ENCODE peak calls at places on chromosomes 7 and 10, in seven cellular contexts. H is fibroblast of lung; F is mucosa of descending colon; V is WTC11; S is CD4-positive, alpha-beta T cell; I is Calu3; N is HFFc6. E is an unnamed sample.

GRCh38 chr10:15745748-15746147 is 26.0 kb upstream of the ITGA8 start:
- DNase-seq in H (peak), F (no peak), V (no peak), S (no peak), I (no peak), N (no peak), E (no peak)

GRCh38 chr10:79098596-79099015 is 29.8 kb downstream of the ZMIZ1 start:
- DNase-seq in H (peak), F (no peak), V (no peak), S (no peak), I (no peak), N (no peak), E (no peak)

GRCh38 chr7:15015545-15016314 is 113.2 kb upstream of the DGKB start:
- DNase-seq in H (peak), F (peak), V (peak), S (no peak), I (peak), N (peak), E (no peak)

GRCh38 chr10:97463363-97464132 is 17.6 kb downstream of the ZDHHC16 start:
- DNase-seq in H (peak), F (peak), V (peak), S (peak), I (peak), N (peak), E (no peak)

GRCh38 chr10:29102636-29103035 is 186.2 kb upstream of the LYZL1 start:
- DNase-seq in H (no peak), F (no peak), V (no peak), S (no peak), I (peak), N (no peak), E (no peak)

GRCh38 chr7:155284496-155285274 is 13.0 kb upstream of the INSIG1 start:
- DNase-seq in H (no peak), F (no peak), V (no peak), S (no peak), I (no peak), N (no peak), E (no peak)

GRCh38 chr7:22640269-22640668 is 86.7 kb upstream of the IL6 start:
- DNase-seq in H (no peak), F (no peak), V (no peak), S (no peak), I (no peak), N (no peak), E (no peak)

GRCh38 chr10:88642254-88642653 is 22.0 kb upstream of the LIPF start:
- DNase-seq in H (no peak), F (no peak), V (no peak), S (no peak), I (no peak), N (no peak), E (no peak)

GRCh38 chr10:87659571-87660483 is at the start of gene PAPSS2:
- DNase-seq in H (peak), F (peak), V (peak), S (no peak), I (peak), N (peak), E (peak)

GRCh38 chr7:29921404-29922010 is 68.1 kb downstream of the SCRN1 start:
- DNase-seq in H (peak), F (peak), V (peak), S (no peak), I (peak), N (peak), E (no peak)

GRCh38 chr7:47746468-47746867 is 164.6 kb upstream of the TNS3 start:
- DNase-seq in H (no peak), F (no peak), V (no peak), S (no peak), I (no peak), N (no peak), E (peak)

GRCh38 chr10:3701490-3701889 is 83.5 kb downstream of the KLF6 start:
- DNase-seq in H (peak), F (no peak), V (no peak), S (no peak), I (no peak), N (no peak), E (no peak)

GRCh38 chr10:95241533-95241932 is 47.5 kb downstream of the ACSM6 start:
- DNase-seq in H (peak), F (no peak), V (no peak), S (no peak), I (no peak), N (no peak), E (no peak)

GRCh38 chr10:60797200-60797599 is 18.9 kb downstream of the CDK1 start:
- DNase-seq in H (no peak), F (no peak), V (no peak), S (no peak), I (no peak), N (no peak), E (no peak)

GRCh38 chr10:68734349-68734748 is 13.3 kb downstream of the CCAR1 start:
- DNase-seq in H (no peak), F (no peak), V (no peak), S (no peak), I (no peak), N (no peak), E (no peak)

GRCh38 chr10:3780056-3780765 is 4.8 kb downstream of the KLF6 start:
- DNase-seq in H (peak), F (no peak), V (no peak), S (peak), I (no peak), N (peak), E (no peak)

GRCh38 chr10:43206391-43207235 is 60.3 kb downstream of the RASGEF1A start:
- DNase-seq in H (no peak), F (no peak), V (peak), S (no peak), I (no peak), N (no peak), E (peak)

GRCh38 chr10:130495891-130496642 is 359.9 kb downstream of the GLRX3 start:
- DNase-seq in H (peak), F (no peak), V (no peak), S (no peak), I (no peak), N (no peak), E (no peak)

DNA sequence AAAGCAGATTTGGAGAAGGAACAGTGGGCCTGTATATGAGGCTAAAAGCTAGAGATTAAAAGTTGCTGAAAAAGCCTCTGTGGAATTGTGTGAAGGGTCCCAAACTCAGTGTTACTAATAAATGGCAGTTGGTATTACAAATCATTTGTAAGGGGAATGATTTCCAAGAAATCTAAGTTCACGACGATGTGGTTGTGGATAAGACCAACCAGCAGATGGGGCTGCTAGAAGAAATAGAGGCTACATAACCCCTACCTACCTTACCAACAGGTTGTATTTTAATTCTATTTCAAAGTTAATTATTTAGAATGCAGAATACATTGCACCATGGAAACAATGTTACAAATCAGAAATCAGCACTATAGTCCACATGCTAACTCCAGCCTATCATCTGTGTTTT is 377.1 kb downstream of the HPSE2 start:
- DNase-seq in H (no peak), F (no peak), V (peak), S (no peak), I (no peak), N (no peak), E (no peak)
- TF ChIP-seq CTCF in H (peak), F (no peak), V (no peak), S (no peak), I (no peak), N (peak), E (no peak)

GRCh38 chr10:34674169-34674568 is 140.9 kb downstream of the PARD3 start:
- DNase-seq in H (no peak), F (no peak), V (no peak), S (no peak), I (no peak), N (no peak), E (no peak)

GRCh38 chr10:34681933-34682332 is 133.2 kb downstream of the PARD3 start:
- DNase-seq in H (no peak), F (no peak), V (no peak), S (no peak), I (no peak), N (no peak), E (no peak)

GRCh38 chr10:34679177-34679576 is 135.9 kb downstream of the PARD3 start:
- DNase-seq in H (no peak), F (no peak), V (no peak), S (no peak), I (no peak), N (no peak), E (no peak)

GRCh38 chr10:34677132-34677531 is 138.0 kb downstream of the PARD3 start:
- DNase-seq in H (no peak), F (no peak), V (no peak), S (no peak), I (no peak), N (no peak), E (no peak)

DNA sequence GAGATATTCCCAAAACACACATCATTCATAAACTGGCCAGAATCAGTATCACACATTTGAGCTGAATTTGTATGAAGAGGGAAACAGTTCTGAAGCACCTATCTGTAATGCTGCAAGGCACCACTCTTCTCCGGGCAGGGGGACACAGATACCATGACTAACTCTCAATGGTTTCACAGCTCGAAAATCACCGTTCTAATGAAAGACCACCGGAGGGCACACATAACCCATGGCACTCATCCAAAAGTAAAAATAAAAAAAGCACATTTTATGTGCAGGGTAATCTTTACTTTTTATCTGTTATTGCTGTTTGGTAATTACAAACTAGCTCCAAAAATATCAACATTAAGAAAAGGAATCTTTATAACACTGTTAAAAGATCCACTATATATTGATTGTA is 137.5 kb downstream of the PARD3 start:
- DNase-seq in H (no peak), F (no peak), V (no peak), S (no peak), I (no peak), N (no peak), E (no peak)
- TF ChIP-seq CTCF in H (no peak), F (no peak), V (no peak), S (no peak), I (no peak), N (peak), E (peak)

GRCh38 chr7:101507791-101508252 is 121.3 kb downstream of the MYL10 start:
- DNase-seq in H (peak), F (peak), V (peak), S (no peak), I (peak), N (peak), E (no peak)

GRCh38 chr7:101502466-101503098 is 126.5 kb downstream of the MYL10 start:
- DNase-seq in H (no peak), F (no peak), V (no peak), S (no peak), I (no peak), N (no peak), E (no peak)

GRCh38 chr7:101507327-101507726 is 121.8 kb downstream of the MYL10 start:
- DNase-seq in H (no peak), F (no peak), V (no peak), S (no peak), I (no peak), N (no peak), E (no peak)

GRCh38 chr7:101510297-101510696 is 118.8 kb downstream of the MYL10 start:
- DNase-seq in H (no peak), F (no peak), V (no peak), S (no peak), I (no peak), N (no peak), E (no peak)

GRCh38 chr7:101506531-101506930 is 122.6 kb downstream of the MYL10 start:
- DNase-seq in H (no peak), F (no peak), V (no peak), S (no peak), I (no peak), N (no peak), E (no peak)
- TF ChIP-seq CTCF in H (no peak), F (no peak), V (no peak), S (no peak), I (no peak), N (no peak), E (no peak)

GRCh38 chr7:80018941-80019808 is 115.5 kb upstream of the GNAI1 start:
- DNase-seq in H (peak), F (peak), V (peak), S (no peak), I (peak), N (peak), E (no peak)
- TF ChIP-seq CTCF in H (peak), F (peak), V (peak), S (peak), I (peak), N (peak), E (peak)

GRCh38 chr7:51785806-51786205 is 469.2 kb upstream of the COBL start:
- DNase-seq in H (no peak), F (no peak), V (no peak), S (no peak), I (no peak), N (no peak), E (no peak)

GRCh38 chr7:51786284-51786683 is 469.7 kb upstream of the COBL start:
- DNase-seq in H (no peak), F (no peak), V (no peak), S (no peak), I (no peak), N (no peak), E (no peak)

GRCh38 chr7:51785171-51785570 is 468.6 kb upstream of the COBL start:
- DNase-seq in H (no peak), F (no peak), V (no peak), S (no peak), I (no peak), N (no peak), E (no peak)

DNA sequence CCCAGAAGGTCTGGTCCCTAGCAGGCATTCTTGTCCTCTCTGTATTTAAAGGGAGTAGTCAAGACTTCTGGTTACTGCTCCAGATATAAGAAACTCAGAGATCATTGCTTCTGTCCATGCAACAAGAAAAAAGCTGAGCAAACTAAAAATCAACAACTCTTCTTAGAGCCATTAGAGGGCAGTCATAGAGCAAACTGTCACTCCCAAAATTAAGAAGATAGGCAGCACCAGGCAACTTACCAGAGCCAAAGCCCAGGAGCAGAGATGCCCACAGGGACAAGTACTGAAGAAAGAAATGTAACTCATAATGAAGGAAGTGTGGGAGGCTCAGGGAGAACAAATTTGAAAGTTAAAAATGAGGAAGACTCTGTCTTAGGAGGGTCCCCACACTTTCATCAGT is 472.9 kb upstream of the COBL start:
- DNase-seq in H (no peak), F (no peak), V (no peak), S (no peak), I (no peak), N (no peak), E (no peak)
- TF ChIP-seq CTCF in H (no peak), F (no peak), V (peak), S (no peak), I (peak), N (no peak), E (no peak)

GRCh38 chr10:14470920-14471319 is 140.2 kb upstream of the FRMD4A start:
- DNase-seq in H (no peak), F (no peak), V (no peak), S (no peak), I (no peak), N (no peak), E (no peak)

GRCh38 chr10:14468022-14468421 is 137.3 kb upstream of the FRMD4A start:
- DNase-seq in H (peak), F (no peak), V (no peak), S (no peak), I (no peak), N (no peak), E (no peak)

GRCh38 chr10:14460447-14460846 is 129.7 kb upstream of the FRMD4A start:
- DNase-seq in H (no peak), F (no peak), V (no peak), S (no peak), I (no peak), N (no peak), E (no peak)

GRCh38 chr10:14468726-14469125 is 138.0 kb upstream of the FRMD4A start:
- DNase-seq in H (no peak), F (no peak), V (no peak), S (no peak), I (no peak), N (no peak), E (no peak)

GRCh38 chr10:14466256-14466655 is 135.5 kb upstream of the FRMD4A start:
- DNase-seq in H (peak), F (no peak), V (no peak), S (no peak), I (no peak), N (no peak), E (no peak)
- TF ChIP-seq CTCF in H (no peak), F (no peak), V (no peak), S (no peak), I (no peak), N (no peak), E (no peak)

DNA sequence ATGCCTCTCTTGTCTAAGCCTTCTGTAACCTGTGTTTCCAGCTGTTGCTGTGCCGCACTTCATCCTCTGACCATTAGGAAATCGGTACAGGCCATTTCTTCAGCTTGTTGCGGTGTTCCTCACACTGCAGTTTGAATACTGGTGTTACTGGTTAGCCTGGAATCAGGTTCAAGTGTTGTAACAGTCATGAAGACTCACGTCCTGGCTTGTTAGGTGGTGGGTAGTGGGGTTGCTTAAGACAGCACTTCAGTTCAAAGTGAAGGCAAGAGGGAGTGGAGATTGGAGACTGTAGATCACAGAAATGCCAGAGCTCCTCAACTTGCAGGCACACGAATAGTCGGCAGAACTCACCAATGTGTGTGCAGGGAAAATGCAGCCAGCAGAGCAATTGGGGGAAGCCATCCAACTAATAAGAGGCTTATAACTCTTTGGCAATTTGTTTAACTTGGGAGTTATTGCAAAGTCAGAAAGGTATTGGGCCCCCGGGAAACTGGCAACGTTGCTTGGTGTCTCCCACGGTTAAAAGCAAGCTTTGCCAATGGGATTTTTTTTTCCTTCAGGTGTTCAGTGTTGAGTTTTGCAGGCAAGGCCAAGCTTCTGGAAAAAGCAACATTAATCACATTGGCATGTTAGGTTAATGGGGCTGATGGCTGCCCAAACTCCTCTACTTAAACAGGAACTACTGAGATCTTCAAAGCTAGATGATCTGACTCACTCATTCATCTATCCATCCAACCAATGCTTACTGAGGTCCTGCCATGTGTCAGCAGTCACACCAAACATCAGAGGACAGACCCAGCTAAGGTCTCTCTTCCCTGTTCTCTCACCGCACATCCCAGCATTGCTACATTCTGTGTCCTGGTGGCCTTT is 380.9 kb downstream of the GATA3 start:
- DNase-seq in H (peak), F (no peak), V (no peak), S (no peak), I (no peak), N (no peak), E (no peak)
- TF ChIP-seq CTCF in H (no peak), F (no peak), V (no peak), S (no peak), I (no peak), N (no peak), E (no peak)

GRCh38 chr7:132825222-132825621 is 249.0 kb upstream of the PLXNA4 start:
- DNase-seq in H (no peak), F (no peak), V (no peak), S (no peak), I (no peak), N (no peak), E (no peak)

GRCh38 chr7:132817844-132818427 is 241.7 kb upstream of the PLXNA4 start:
- DNase-seq in H (peak), F (no peak), V (no peak), S (no peak), I (no peak), N (peak), E (no peak)

GRCh38 chr7:132815130-132815529 is 238.9 kb upstream of the PLXNA4 start:
- DNase-seq in H (peak), F (no peak), V (no peak), S (no peak), I (no peak), N (no peak), E (no peak)

GRCh38 chr7:132815696-132816334 is 239.5 kb upstream of the PLXNA4 start:
- DNase-seq in H (peak), F (no peak), V (no peak), S (no peak), I (peak), N (no peak), E (no peak)

DNA sequence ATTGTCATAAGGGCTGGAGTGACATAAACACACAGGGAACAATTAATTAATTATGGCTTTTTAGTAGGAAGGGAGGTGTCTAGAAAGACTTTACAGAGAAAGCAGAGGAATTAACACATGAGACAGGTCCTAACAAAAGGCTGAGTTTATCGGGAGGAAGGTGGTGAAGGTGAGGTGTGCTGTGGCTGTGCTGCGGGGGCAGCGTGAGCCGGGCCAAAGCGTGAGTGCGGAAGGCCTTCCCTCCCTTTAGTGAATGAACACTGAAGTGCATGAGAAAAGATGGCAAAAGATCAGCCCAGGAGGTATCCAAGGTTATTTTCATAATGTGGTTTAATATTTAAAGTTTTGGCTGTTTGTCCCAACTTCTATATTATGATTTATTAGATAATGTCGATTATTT is 243.4 kb upstream of the PLXNA4 start:
- DNase-seq in H (no peak), F (no peak), V (no peak), S (no peak), I (no peak), N (no peak), E (no peak)
- TF ChIP-seq CTCF in H (no peak), F (no peak), V (no peak), S (no peak), I (no peak), N (no peak), E (no peak)